ENCODE peak calls at places on chromosomes 6 and 20, in seven cellular contexts. One of them, this sample, is unnamed.

GRCh38 chr6:70292144-70292543 is 10.7 kb downstream of the COL9A1 start:
- DNase-seq in fibroblast of lung: no peak
- DNase-seq in dorsolateral prefrontal cortex: no peak
- DNase-seq in nephron progenitor cell: no peak
- DNase-seq in CD14-positive monocyte: no peak
- DNase-seq in astrocyte of the spinal cord: no peak
- DNase-seq in mesothelial cell of epicardium: no peak
- DNase-seq in this sample: no peak

GRCh38 chr6:157304840-157305675 is 18.3 kb downstream of the TMEM242 start:
- DNase-seq in fibroblast of lung: peak; percentile 57
- DNase-seq in dorsolateral prefrontal cortex: no peak
- DNase-seq in nephron progenitor cell: no peak
- DNase-seq in CD14-positive monocyte: no peak
- DNase-seq in astrocyte of the spinal cord: peak; percentile 26
- DNase-seq in mesothelial cell of epicardium: no peak
- DNase-seq in this sample: no peak

GRCh38 chr6:1612902-1613301 is 3.2 kb downstream of the FOXC1 start:
- DNase-seq in fibroblast of lung: peak; percentile 75
- DNase-seq in dorsolateral prefrontal cortex: no peak
- DNase-seq in nephron progenitor cell: no peak
- DNase-seq in CD14-positive monocyte: no peak
- DNase-seq in astrocyte of the spinal cord: no peak
- DNase-seq in mesothelial cell of epicardium: no peak
- DNase-seq in this sample: no peak

GRCh38 chr20:62258499-62259293 is 20.4 kb downstream of the OSBPL2 start:
- DNase-seq in fibroblast of lung: peak; percentile 80
- DNase-seq in dorsolateral prefrontal cortex: no peak
- DNase-seq in nephron progenitor cell: no peak
- DNase-seq in CD14-positive monocyte: no peak
- DNase-seq in astrocyte of the spinal cord: peak; percentile 74
- DNase-seq in mesothelial cell of epicardium: no peak
- DNase-seq in this sample: no peak

GRCh38 chr20:25632940-25633790 is 9.4 kb upstream of the NANP start:
- DNase-seq in fibroblast of lung: no peak
- DNase-seq in dorsolateral prefrontal cortex: no peak
- DNase-seq in nephron progenitor cell: no peak
- DNase-seq in CD14-positive monocyte: no peak
- DNase-seq in astrocyte of the spinal cord: no peak
- DNase-seq in mesothelial cell of epicardium: no peak
- DNase-seq in this sample: no peak

GRCh38 chr20:21376631-21377030 is 20.7 kb downstream of the NKX2-4 start:
- DNase-seq in fibroblast of lung: no peak
- DNase-seq in dorsolateral prefrontal cortex: no peak
- DNase-seq in nephron progenitor cell: no peak
- DNase-seq in CD14-positive monocyte: no peak
- DNase-seq in astrocyte of the spinal cord: no peak
- DNase-seq in mesothelial cell of epicardium: no peak
- DNase-seq in this sample: no peak

GRCh38 chr20:7650081-7650480 is 290.2 kb downstream of the HAO1 start:
- DNase-seq in fibroblast of lung: no peak
- DNase-seq in dorsolateral prefrontal cortex: no peak
- DNase-seq in nephron progenitor cell: no peak
- DNase-seq in CD14-positive monocyte: no peak
- DNase-seq in astrocyte of the spinal cord: no peak
- DNase-seq in mesothelial cell of epicardium: no peak
- DNase-seq in this sample: no peak

GRCh38 chr6:73712536-73712935 is 16.5 kb downstream of the CD109 start:
- DNase-seq in fibroblast of lung: no peak
- DNase-seq in dorsolateral prefrontal cortex: no peak
- DNase-seq in nephron progenitor cell: no peak
- DNase-seq in CD14-positive monocyte: no peak
- DNase-seq in astrocyte of the spinal cord: no peak
- DNase-seq in mesothelial cell of epicardium: no peak
- DNase-seq in this sample: no peak

GRCh38 chr20:38117205-38117604 is 47.9 kb downstream of the TGM2 start:
- DNase-seq in fibroblast of lung: no peak
- DNase-seq in dorsolateral prefrontal cortex: no peak
- DNase-seq in nephron progenitor cell: no peak
- DNase-seq in CD14-positive monocyte: no peak
- DNase-seq in astrocyte of the spinal cord: no peak
- DNase-seq in mesothelial cell of epicardium: no peak
- DNase-seq in this sample: no peak

GRCh38 chr6:106799008-106799952 is 169.9 kb downstream of the QRSL1 start:
- DNase-seq in fibroblast of lung: peak; percentile 92
- DNase-seq in dorsolateral prefrontal cortex: no peak
- DNase-seq in nephron progenitor cell: peak; percentile 48
- DNase-seq in CD14-positive monocyte: no peak
- DNase-seq in astrocyte of the spinal cord: peak; percentile 71
- DNase-seq in mesothelial cell of epicardium: no peak
- DNase-seq in this sample: no peak

GRCh38 chr6:144094731-144095133 is 641 bp downstream of the SF3B5 start:
- DNase-seq in fibroblast of lung: no peak
- DNase-seq in dorsolateral prefrontal cortex: no peak
- DNase-seq in nephron progenitor cell: no peak
- DNase-seq in CD14-positive monocyte: no peak
- DNase-seq in astrocyte of the spinal cord: no peak
- DNase-seq in mesothelial cell of epicardium: no peak
- DNase-seq in this sample: no peak

GRCh38 chr20:4637081-4637797 is 84.5 kb upstream of the PRND start:
- DNase-seq in fibroblast of lung: peak; percentile 59
- DNase-seq in dorsolateral prefrontal cortex: no peak
- DNase-seq in nephron progenitor cell: no peak
- DNase-seq in CD14-positive monocyte: no peak
- DNase-seq in astrocyte of the spinal cord: no peak
- DNase-seq in mesothelial cell of epicardium: no peak
- DNase-seq in this sample: peak; percentile 31

GRCh38 chr6:24524801-24525200 is 30.0 kb downstream of the ALDH5A1 start:
- DNase-seq in fibroblast of lung: peak; percentile 47
- DNase-seq in dorsolateral prefrontal cortex: no peak
- DNase-seq in nephron progenitor cell: peak; percentile 13
- DNase-seq in CD14-positive monocyte: no peak
- DNase-seq in astrocyte of the spinal cord: peak; percentile 59
- DNase-seq in mesothelial cell of epicardium: no peak
- DNase-seq in this sample: no peak

GRCh38 chr6:7974932-7975763 is 64.6 kb upstream of the TXNDC5 start:
- DNase-seq in fibroblast of lung: peak; percentile 99
- DNase-seq in dorsolateral prefrontal cortex: peak; percentile 78
- DNase-seq in nephron progenitor cell: no peak
- DNase-seq in CD14-positive monocyte: no peak
- DNase-seq in astrocyte of the spinal cord: peak; percentile 89
- DNase-seq in mesothelial cell of epicardium: peak; percentile 40
- DNase-seq in this sample: no peak

GRCh38 chr6:134240664-134241431 is 77.1 kb downstream of the SGK1 start:
- DNase-seq in fibroblast of lung: no peak
- DNase-seq in dorsolateral prefrontal cortex: no peak
- DNase-seq in nephron progenitor cell: no peak
- DNase-seq in CD14-positive monocyte: peak; percentile 95
- DNase-seq in astrocyte of the spinal cord: no peak
- DNase-seq in mesothelial cell of epicardium: no peak
- DNase-seq in this sample: no peak

GRCh38 chr6:134437376-134437775 is 119.5 kb upstream of the SGK1 start:
- DNase-seq in fibroblast of lung: peak; percentile 53
- DNase-seq in dorsolateral prefrontal cortex: no peak
- DNase-seq in nephron progenitor cell: no peak
- DNase-seq in CD14-positive monocyte: peak; percentile 92
- DNase-seq in astrocyte of the spinal cord: peak; percentile 58
- DNase-seq in mesothelial cell of epicardium: no peak
- DNase-seq in this sample: no peak

GRCh38 chr6:47031656-47032055 is 10.5 kb downstream of the ADGRF1 start:
- DNase-seq in fibroblast of lung: no peak
- DNase-seq in dorsolateral prefrontal cortex: no peak
- DNase-seq in nephron progenitor cell: no peak
- DNase-seq in CD14-positive monocyte: no peak
- DNase-seq in astrocyte of the spinal cord: no peak
- DNase-seq in mesothelial cell of epicardium: no peak
- DNase-seq in this sample: no peak

GRCh38 chr6:43283905-43284304 is 14.2 kb upstream of the SLC22A7 start:
- DNase-seq in fibroblast of lung: no peak
- DNase-seq in dorsolateral prefrontal cortex: no peak
- DNase-seq in nephron progenitor cell: no peak
- DNase-seq in CD14-positive monocyte: no peak
- DNase-seq in astrocyte of the spinal cord: no peak
- DNase-seq in mesothelial cell of epicardium: no peak
- DNase-seq in this sample: no peak

GRCh38 chr6:138403324-138403800 is 661 bp upstream of the HEBP2 start:
- DNase-seq in fibroblast of lung: no peak
- DNase-seq in dorsolateral prefrontal cortex: peak; percentile 30
- DNase-seq in nephron progenitor cell: peak; percentile 54
- DNase-seq in CD14-positive monocyte: no peak
- DNase-seq in astrocyte of the spinal cord: no peak
- DNase-seq in mesothelial cell of epicardium: peak; percentile 58
- DNase-seq in this sample: peak; percentile 32

GRCh38 chr6:138404666-138405337 is 779 bp downstream of the HEBP2 start:
- DNase-seq in fibroblast of lung: peak; percentile 5
- DNase-seq in dorsolateral prefrontal cortex: no peak
- DNase-seq in nephron progenitor cell: peak; percentile 33
- DNase-seq in CD14-positive monocyte: no peak
- DNase-seq in astrocyte of the spinal cord: peak; percentile 28
- DNase-seq in mesothelial cell of epicardium: peak; percentile 48
- DNase-seq in this sample: no peak

GRCh38 chr6:138405816-138406403 is 1.9 kb downstream of the HEBP2 start:
- DNase-seq in fibroblast of lung: no peak
- DNase-seq in dorsolateral prefrontal cortex: no peak
- DNase-seq in nephron progenitor cell: no peak
- DNase-seq in CD14-positive monocyte: no peak
- DNase-seq in astrocyte of the spinal cord: no peak
- DNase-seq in mesothelial cell of epicardium: no peak
- DNase-seq in this sample: no peak

GRCh38 chr6:138403801-138404665 is at the start of gene HEBP2:
- DNase-seq in fibroblast of lung: peak; percentile 87
- DNase-seq in dorsolateral prefrontal cortex: peak; percentile 84
- DNase-seq in nephron progenitor cell: peak; percentile 97
- DNase-seq in CD14-positive monocyte: peak; percentile 86
- DNase-seq in astrocyte of the spinal cord: peak; percentile 91
- DNase-seq in mesothelial cell of epicardium: peak; percentile 91
- DNase-seq in this sample: peak; percentile 75

DNA sequence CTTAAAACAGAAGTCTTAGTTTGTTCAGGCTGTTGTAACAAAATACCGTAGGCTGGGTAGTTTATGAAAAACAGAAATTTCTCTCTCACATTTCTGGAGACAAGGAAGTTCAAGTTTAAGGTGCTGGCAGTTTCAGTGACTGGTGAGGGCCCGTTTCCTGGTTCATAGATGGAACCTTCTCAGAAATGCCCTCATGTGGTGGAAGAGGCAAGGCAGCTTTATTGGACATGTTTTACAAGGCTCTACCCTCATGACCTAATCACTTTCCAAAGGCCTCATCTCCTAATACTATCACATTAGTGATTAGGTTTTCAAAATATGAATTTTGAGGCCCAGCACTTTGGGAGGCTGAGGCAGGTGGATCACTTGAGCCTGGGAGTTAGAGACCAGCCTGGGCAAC is 2.4 kb downstream of the HEBP2 start:
- DNase-seq in fibroblast of lung: no peak
- DNase-seq in dorsolateral prefrontal cortex: no peak
- DNase-seq in nephron progenitor cell: no peak
- DNase-seq in CD14-positive monocyte: no peak
- DNase-seq in astrocyte of the spinal cord: no peak
- DNase-seq in mesothelial cell of epicardium: no peak
- DNase-seq in this sample: no peak
- TF ChIP-seq CTCF in fibroblast of lung: no peak
- TF ChIP-seq CTCF in dorsolateral prefrontal cortex: no peak
- TF ChIP-seq CTCF in nephron progenitor cell: no peak
- TF ChIP-seq CTCF in CD14-positive monocyte: no peak
- TF ChIP-seq CTCF in astrocyte of the spinal cord: no peak
- TF ChIP-seq CTCF in mesothelial cell of epicardium: no peak
- TF ChIP-seq CTCF in this sample: no peak

GRCh38 chr20:1085515-1086272 is 32.7 kb upstream of the PSMF1 start:
- DNase-seq in fibroblast of lung: no peak
- DNase-seq in dorsolateral prefrontal cortex: no peak
- DNase-seq in nephron progenitor cell: no peak
- DNase-seq in CD14-positive monocyte: no peak
- DNase-seq in astrocyte of the spinal cord: no peak
- DNase-seq in mesothelial cell of epicardium: no peak
- DNase-seq in this sample: no peak

GRCh38 chr20:1086273-1087213 is 31.9 kb upstream of the PSMF1 start:
- DNase-seq in fibroblast of lung: no peak
- DNase-seq in dorsolateral prefrontal cortex: no peak
- DNase-seq in nephron progenitor cell: no peak
- DNase-seq in CD14-positive monocyte: no peak
- DNase-seq in astrocyte of the spinal cord: no peak
- DNase-seq in mesothelial cell of epicardium: no peak
- DNase-seq in this sample: no peak

GRCh38 chr20:1087311-1087710 is 31.1 kb upstream of the PSMF1 start:
- DNase-seq in fibroblast of lung: no peak
- DNase-seq in dorsolateral prefrontal cortex: no peak
- DNase-seq in nephron progenitor cell: no peak
- DNase-seq in CD14-positive monocyte: no peak
- DNase-seq in astrocyte of the spinal cord: no peak
- DNase-seq in mesothelial cell of epicardium: no peak
- DNase-seq in this sample: no peak

GRCh38 chr20:1083431-1084080 is 34.8 kb upstream of the PSMF1 start:
- DNase-seq in fibroblast of lung: no peak
- DNase-seq in dorsolateral prefrontal cortex: no peak
- DNase-seq in nephron progenitor cell: no peak
- DNase-seq in CD14-positive monocyte: no peak
- DNase-seq in astrocyte of the spinal cord: no peak
- DNase-seq in mesothelial cell of epicardium: no peak
- DNase-seq in this sample: no peak
- TF ChIP-seq CTCF in fibroblast of lung: no peak
- TF ChIP-seq CTCF in dorsolateral prefrontal cortex: no peak
- TF ChIP-seq CTCF in nephron progenitor cell: no peak
- TF ChIP-seq CTCF in CD14-positive monocyte: no peak
- TF ChIP-seq CTCF in astrocyte of the spinal cord: no peak
- TF ChIP-seq CTCF in mesothelial cell of epicardium: no peak
- TF ChIP-seq CTCF in this sample: no peak

GRCh38 chr20:53923745-53924369 is 146.5 kb downstream of the BCAS1 start:
- DNase-seq in fibroblast of lung: no peak
- DNase-seq in dorsolateral prefrontal cortex: no peak
- DNase-seq in nephron progenitor cell: no peak
- DNase-seq in CD14-positive monocyte: no peak
- DNase-seq in astrocyte of the spinal cord: no peak
- DNase-seq in mesothelial cell of epicardium: no peak
- DNase-seq in this sample: no peak
- TF ChIP-seq CTCF in fibroblast of lung: no peak
- TF ChIP-seq CTCF in dorsolateral prefrontal cortex: no peak
- TF ChIP-seq CTCF in nephron progenitor cell: no peak
- TF ChIP-seq CTCF in CD14-positive monocyte: no peak
- TF ChIP-seq CTCF in astrocyte of the spinal cord: no peak
- TF ChIP-seq CTCF in mesothelial cell of epicardium: no peak
- TF ChIP-seq CTCF in this sample: no peak

GRCh38 chr6:140537834-140538680 is 1163.6 kb upstream of the CITED2 start:
- DNase-seq in fibroblast of lung: peak; percentile 100
- DNase-seq in dorsolateral prefrontal cortex: no peak
- DNase-seq in nephron progenitor cell: peak; percentile 18
- DNase-seq in CD14-positive monocyte: no peak
- DNase-seq in astrocyte of the spinal cord: peak; percentile 98
- DNase-seq in mesothelial cell of epicardium: peak; percentile 43
- DNase-seq in this sample: no peak

GRCh38 chr6:140541288-140541687 is 1166.8 kb upstream of the CITED2 start:
- DNase-seq in fibroblast of lung: peak; percentile 56
- DNase-seq in dorsolateral prefrontal cortex: no peak
- DNase-seq in nephron progenitor cell: no peak
- DNase-seq in CD14-positive monocyte: no peak
- DNase-seq in astrocyte of the spinal cord: peak; percentile 56
- DNase-seq in mesothelial cell of epicardium: no peak
- DNase-seq in this sample: no peak

GRCh38 chr6:140540743-140541142 is 1166.3 kb upstream of the CITED2 start:
- DNase-seq in fibroblast of lung: no peak
- DNase-seq in dorsolateral prefrontal cortex: no peak
- DNase-seq in nephron progenitor cell: no peak
- DNase-seq in CD14-positive monocyte: no peak
- DNase-seq in astrocyte of the spinal cord: no peak
- DNase-seq in mesothelial cell of epicardium: no peak
- DNase-seq in this sample: no peak

GRCh38 chr6:140537211-140537610 is 1162.8 kb upstream of the CITED2 start:
- DNase-seq in fibroblast of lung: peak; percentile 73
- DNase-seq in dorsolateral prefrontal cortex: no peak
- DNase-seq in nephron progenitor cell: no peak
- DNase-seq in CD14-positive monocyte: no peak
- DNase-seq in astrocyte of the spinal cord: no peak
- DNase-seq in mesothelial cell of epicardium: no peak
- DNase-seq in this sample: no peak

GRCh38 chr6:140538926-140539325 is 1164.5 kb upstream of the CITED2 start:
- DNase-seq in fibroblast of lung: peak; percentile 57
- DNase-seq in dorsolateral prefrontal cortex: no peak
- DNase-seq in nephron progenitor cell: no peak
- DNase-seq in CD14-positive monocyte: no peak
- DNase-seq in astrocyte of the spinal cord: peak; percentile 38
- DNase-seq in mesothelial cell of epicardium: no peak
- DNase-seq in this sample: no peak
- TF ChIP-seq CTCF in fibroblast of lung: no peak
- TF ChIP-seq CTCF in dorsolateral prefrontal cortex: no peak
- TF ChIP-seq CTCF in nephron progenitor cell: no peak
- TF ChIP-seq CTCF in CD14-positive monocyte: no peak
- TF ChIP-seq CTCF in astrocyte of the spinal cord: no peak
- TF ChIP-seq CTCF in mesothelial cell of epicardium: no peak
- TF ChIP-seq CTCF in this sample: no peak

This sample was measured in D721Med.